ENCODE peak calls at places on chromosomes 2 and 18, in seven cellular contexts. N, I, D, L, W, J and Q are unnamed samples.

GRCh38 chr2:127197475-127198385 is 22.4 kb downstream of the CYP27C1 start:
- DNase-seq in D (peak; percentile 63), W (peak; percentile 59), N (peak; percentile 85), I (no peak), L (peak; percentile 69), J (peak; percentile 59), Q (peak; percentile 77)

GRCh38 chr2:152647417-152648010 is 69.7 kb downstream of the PRPF40A start:
- DNase-seq in N (peak; percentile 45), J (peak; percentile 60), W (peak; percentile 29), I (no peak), D (no peak), L (peak; percentile 81), Q (peak; percentile 68)

GRCh38 chr2:176648691-176649297 is 379.6 kb downstream of the MTX2 start:
- DNase-seq in J (no peak), W (no peak), I (no peak), L (no peak), D (no peak), N (no peak), Q (no peak)

GRCh38 chr2:52135235-52135634 is 1103.3 kb upstream of the NRXN1 start:
- DNase-seq in N (no peak), I (no peak), D (no peak), J (no peak), W (peak; percentile 45), L (no peak), Q (no peak)

GRCh38 chr18:48975221-48975816 is 24.6 kb upstream of the SMAD7 start:
- DNase-seq in L (no peak), W (no peak), N (peak; percentile 50), J (no peak), D (no peak), I (no peak), Q (no peak)

GRCh38 chr2:88036162-88036561 is 19.4 kb downstream of the KRCC1 start:
- DNase-seq in L (no peak), N (no peak), W (no peak), D (no peak), I (no peak), J (no peak), Q (no peak)

GRCh38 chr2:120729410-120730052 is 6.1 kb upstream of the GLI2 start:
- DNase-seq in I (no peak), L (no peak), D (peak; percentile 37), W (peak; percentile 93), N (no peak), J (peak; percentile 52), Q (no peak)

GRCh38 chr2:173884403-173884802 is 80.8 kb downstream of the SP3 start:
- DNase-seq in L (peak; percentile 76), J (peak; percentile 45), D (peak; percentile 47), I (no peak), W (peak; percentile 64), N (peak; percentile 70), Q (peak; percentile 72)

GRCh38 chr2:37671816-37672103 is 318 bp upstream of the CDC42EP3 start:
- DNase-seq in W (no peak), I (no peak), N (no peak), J (no peak), D (no peak), L (no peak), Q (no peak)

GRCh38 chr2:39405364-39405763 is 31.7 kb downstream of the MAP4K3 start:
- DNase-seq in J (no peak), I (no peak), D (no peak), L (no peak), N (no peak), W (no peak), Q (no peak)

GRCh38 chr2:235468978-235469694 is 24.7 kb upstream of the AGAP1 start:
- DNase-seq in L (peak; percentile 36), I (peak; percentile 55), W (peak; percentile 80), N (peak; percentile 27), J (peak; percentile 21), D (peak; percentile 67), Q (no peak)

GRCh38 chr2:145012214-145012670 is 492.3 kb upstream of the ZEB2 start:
- DNase-seq in W (peak; percentile 75), L (no peak), J (no peak), N (peak; percentile 9), D (no peak), I (no peak), Q (no peak)

GRCh38 chr18:58671941-58672565 is 788 bp downstream of the MALT1 start:
- DNase-seq in J (no peak), D (no peak), I (no peak), L (peak; percentile 52), N (no peak), W (peak; percentile 47), Q (no peak)

GRCh38 chr2:152083202-152083601 is 15.6 kb downstream of the CACNB4 start:
- DNase-seq in D (no peak), N (no peak), L (no peak), I (no peak), J (no peak), W (no peak), Q (no peak)

GRCh38 chr2:20589975-20590703 is 60.8 kb downstream of the HS1BP3 start:
- DNase-seq in I (no peak), L (peak; percentile 9), D (no peak), W (no peak), N (no peak), J (peak; percentile 16), Q (peak; percentile 52)

GRCh38 chr2:165003443-165004130 is 48.3 kb upstream of the SLC38A11 start:
- DNase-seq in L (no peak), J (no peak), I (no peak), D (peak; percentile 10), N (peak; percentile 42), W (no peak), Q (no peak)

GRCh38 chr2:182638652-182639051 is 77.4 kb upstream of the DNAJC10 start:
- DNase-seq in I (no peak), L (no peak), D (no peak), J (no peak), N (no peak), W (no peak), Q (no peak)

GRCh38 chr18:8800445-8800844 is 95.1 kb downstream of the MTCL1 start:
- DNase-seq in J (no peak), L (no peak), I (peak; percentile 89), D (peak; percentile 73), N (peak; percentile 76), W (peak; percentile 96), Q (no peak)

GRCh38 chr2:149129433-149129832 is 90.9 kb downstream of the LYPD6B start:
- DNase-seq in W (peak; percentile 1), J (no peak), D (no peak), N (no peak), L (no peak), I (no peak), Q (no peak)

GRCh38 chr2:190469770-190470169 is 61.6 kb downstream of the MFSD6 start:
- DNase-seq in L (no peak), J (peak; percentile 21), W (peak; percentile 96), D (peak; percentile 56), I (no peak), N (no peak), Q (no peak)

GRCh38 chr2:195863564-195863963 is 205.1 kb downstream of the DNAH7 start:
- DNase-seq in I (no peak), N (no peak), W (no peak), D (no peak), J (no peak), L (no peak), Q (no peak)

GRCh38 chr2:85799215-85799956 is 45.6 kb downstream of the ATOH8 start:
- DNase-seq in L (peak; percentile 50), W (no peak), D (peak; percentile 19), N (no peak), J (peak; percentile 16), I (no peak), Q (peak; percentile 93)

GRCh38 chr2:85796549-85797262 is 42.9 kb downstream of the ATOH8 start:
- DNase-seq in I (no peak), J (peak; percentile 21), N (peak; percentile 67), L (no peak), D (no peak), W (peak; percentile 26), Q (no peak)

GRCh38 chr2:85796046-85796548 is 42.3 kb downstream of the ATOH8 start:
- DNase-seq in D (no peak), J (no peak), N (no peak), I (no peak), W (no peak), L (no peak), Q (no peak)

GRCh38 chr2:85797263-85797660 is 43.5 kb downstream of the ATOH8 start:
- DNase-seq in N (no peak), D (no peak), J (peak; percentile 11), I (no peak), W (no peak), L (no peak), Q (no peak)

GRCh38 chr2:85797959-85798358 is 44.2 kb downstream of the ATOH8 start:
- DNase-seq in L (no peak), N (peak; percentile 74), W (peak; percentile 72), I (no peak), J (peak; percentile 43), D (no peak), Q (no peak)
- TF ChIP-seq CTCF in L (no peak), N (peak; percentile 73), W (peak; percentile 72), I (peak; percentile 59), J (no peak), D (peak; percentile 44), Q (peak; percentile 56)

GRCh38 chr2:85413592-85414421 is 3.6 kb upstream of the CAPG start:
- DNase-seq in I (no peak), N (peak; percentile 69), L (peak; percentile 62), J (peak; percentile 71), D (no peak), W (peak; percentile 53), Q (no peak)
- TF ChIP-seq CTCF in I (no peak), N (no peak), L (no peak), J (no peak), D (no peak), W (no peak), Q (no peak)

DNA sequence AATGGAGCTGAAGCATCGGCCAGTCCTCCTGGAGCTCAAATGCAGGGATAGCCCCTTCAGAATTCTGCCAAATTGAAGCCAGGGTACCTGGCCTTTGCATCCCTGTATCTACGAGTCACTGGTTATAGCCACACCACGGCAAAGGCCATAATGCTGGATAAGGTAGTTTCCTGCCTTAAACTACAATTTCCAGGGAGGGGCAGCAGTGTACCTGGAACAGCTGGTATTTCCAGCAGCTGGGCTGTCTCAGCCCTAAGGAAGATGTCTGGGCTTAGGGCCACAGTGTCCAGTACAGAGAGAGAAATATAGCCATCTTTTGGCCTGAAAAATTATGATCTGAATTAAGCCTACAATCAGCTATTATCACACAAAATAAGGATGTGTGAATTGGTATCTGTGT is 180.3 kb downstream of the GCA start:
- DNase-seq in I (no peak), J (no peak), W (no peak), L (no peak), N (peak; percentile 15), D (no peak), Q (peak; percentile 55)
- TF ChIP-seq CTCF in I (no peak), J (no peak), W (no peak), L (no peak), N (peak; percentile 22), D (no peak), Q (peak; percentile 59)

DNA sequence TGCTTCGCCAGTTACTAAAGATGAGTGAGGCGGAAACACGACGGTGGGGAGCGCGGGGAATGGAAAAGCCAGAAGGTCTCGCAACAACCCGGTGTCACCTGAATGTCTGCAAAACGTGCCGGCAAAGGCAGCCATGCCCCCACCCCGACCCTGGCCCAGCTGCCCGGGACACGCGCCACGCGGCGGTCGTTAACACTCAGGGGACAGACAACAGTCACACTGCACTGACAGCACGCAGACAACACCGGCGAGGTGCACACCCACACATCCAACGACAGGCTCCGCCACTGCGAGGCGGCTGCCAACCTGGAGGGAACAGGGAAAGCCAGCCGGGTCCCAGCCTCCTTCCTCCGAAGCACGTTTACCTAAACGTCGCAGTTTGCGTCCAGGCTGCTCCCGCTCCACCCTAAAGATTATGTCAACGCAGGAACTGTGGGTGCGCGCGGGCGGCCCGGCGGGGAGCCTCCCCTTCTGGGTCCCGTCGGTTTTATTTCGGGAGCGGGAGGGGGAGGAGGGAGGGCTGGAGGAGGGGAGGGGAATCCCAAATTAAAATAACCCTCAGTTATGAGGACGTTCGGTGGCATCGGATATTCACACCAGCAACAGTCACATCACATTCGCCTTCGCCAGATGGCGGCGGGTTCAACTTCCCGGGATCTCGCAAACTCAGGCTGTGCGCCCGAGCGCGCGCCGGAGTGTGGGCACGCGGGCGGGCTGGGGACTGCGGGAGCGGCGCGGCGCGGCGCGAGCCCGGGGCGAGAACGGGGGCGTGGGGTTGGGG is 694 bp downstream of the PTGR3 start:
- DNase-seq in L (peak; percentile 52), I (no peak), N (peak; percentile 65), D (no peak), W (peak; percentile 61), J (peak; percentile 59), Q (peak; percentile 69)
- TF ChIP-seq CTCF in L (no peak), I (no peak), N (peak; percentile 16), D (no peak), W (no peak), J (no peak), Q (no peak)